ENCODE peak calls at places on chromosomes 11 and 22, in seven cellular contexts. W is small intestine, S is lower lobe of right lung, P is iPS DF 6.9, Z is A673, U is Peyer's patch, X is PC-3. H is an unnamed sample. For H3K4me1 and H3K36me3, the result is how much of the 10 kb centered on the place peaks cover.

GRCh38 chr22:37633693-37634504 is 5.6 kb upstream of the SH3BP1 start:
- DNase-seq in U (peak), P (no peak), Z (peak), X (no peak), W (peak), S (peak), H (peak)

GRCh38 chr22:21778705-21779363 is 43.2 kb upstream of the YPEL1 start:
- DNase-seq in P (no peak), Z (no peak), W (no peak), U (no peak), X (no peak), S (no peak), H (no peak)

GRCh38 chr11:125871391-125872137 is 15.9 kb upstream of the HYLS1 start:
- DNase-seq in Z (peak), U (no peak), W (peak), X (peak), P (no peak), S (no peak), H (no peak)

GRCh38 chr11:47233989-47234668 is 14.5 kb downstream of the ACP2 start:
- DNase-seq in X (peak), U (no peak), Z (peak), P (no peak), S (no peak), W (peak), H (no peak)

GRCh38 chr11:8686325-8686724 is 3.7 kb downstream of the RPL27A start:
- DNase-seq in W (no peak), Z (no peak), U (no peak), X (no peak), S (no peak), P (no peak), H (no peak)

GRCh38 chr11:24585192-24585591 is 88.3 kb downstream of the LUZP2 start:
- DNase-seq in W (no peak), P (no peak), X (peak), S (no peak), U (no peak), Z (no peak), H (no peak)

GRCh38 chr11:35911616-35912165 is 32.2 kb upstream of the LDLRAD3 start:
- DNase-seq in X (no peak), S (no peak), W (no peak), U (no peak), P (no peak), Z (no peak), H (no peak)

GRCh38 chr11:69297225-69297925 is 3.4 kb downstream of the MYEOV start:
- DNase-seq in Z (peak), P (no peak), U (peak), W (peak), S (peak), X (peak), H (peak)

GRCh38 chr22:46150615-46151423 is 493 bp downstream of the PPARA start:
- DNase-seq in W (peak), Z (no peak), U (peak), X (no peak), S (peak), P (no peak), H (peak)

GRCh38 chr11:106990322-106990721 is 28.0 kb downstream of the GUCY1A2 start:
- DNase-seq in U (no peak), Z (peak), X (no peak), P (no peak), S (no peak), W (no peak), H (no peak)

GRCh38 chr11:104619751-104620150 is 278.5 kb downstream of the CASP12 start:
- DNase-seq in P (no peak), U (no peak), S (no peak), Z (peak), W (no peak), X (no peak), H (no peak)

GRCh38 chr11:78465169-78465942 is 47.7 kb upstream of the GAB2 start:
- DNase-seq in W (peak), X (no peak), Z (no peak), S (no peak), U (peak), P (no peak), H (no peak)

GRCh38 chr11:45919276-45919675 is 1.6 kb upstream of the PEX16 start:
- DNase-seq in U (no peak), X (no peak), Z (no peak), S (peak), P (no peak), W (no peak), H (peak)

GRCh38 chr11:45918331-45918941 is 759 bp upstream of the PEX16 start:
- DNase-seq in P (no peak), W (peak), X (peak), U (peak), S (peak), Z (peak), H (peak)

GRCh38 chr11:45915446-45915845 is 2.2 kb downstream of the PEX16 start:
- DNase-seq in W (no peak), Z (no peak), P (no peak), X (no peak), U (no peak), S (no peak), H (no peak)

GRCh38 chr11:45917623-45918330 is at the start of gene PEX16:
- DNase-seq in W (peak), X (peak), P (peak), U (peak), Z (peak), S (peak), H (peak)

GRCh38 chr11:45917286-45917622 is 423 bp downstream of the PEX16 start:
- DNase-seq in X (no peak), P (no peak), W (no peak), Z (no peak), S (no peak), U (no peak), H (no peak)
- H3K27ac ChIP-seq in X (peak), P (no peak), W (peak), Z (peak), S (peak), U (peak), H (peak)

DNA sequence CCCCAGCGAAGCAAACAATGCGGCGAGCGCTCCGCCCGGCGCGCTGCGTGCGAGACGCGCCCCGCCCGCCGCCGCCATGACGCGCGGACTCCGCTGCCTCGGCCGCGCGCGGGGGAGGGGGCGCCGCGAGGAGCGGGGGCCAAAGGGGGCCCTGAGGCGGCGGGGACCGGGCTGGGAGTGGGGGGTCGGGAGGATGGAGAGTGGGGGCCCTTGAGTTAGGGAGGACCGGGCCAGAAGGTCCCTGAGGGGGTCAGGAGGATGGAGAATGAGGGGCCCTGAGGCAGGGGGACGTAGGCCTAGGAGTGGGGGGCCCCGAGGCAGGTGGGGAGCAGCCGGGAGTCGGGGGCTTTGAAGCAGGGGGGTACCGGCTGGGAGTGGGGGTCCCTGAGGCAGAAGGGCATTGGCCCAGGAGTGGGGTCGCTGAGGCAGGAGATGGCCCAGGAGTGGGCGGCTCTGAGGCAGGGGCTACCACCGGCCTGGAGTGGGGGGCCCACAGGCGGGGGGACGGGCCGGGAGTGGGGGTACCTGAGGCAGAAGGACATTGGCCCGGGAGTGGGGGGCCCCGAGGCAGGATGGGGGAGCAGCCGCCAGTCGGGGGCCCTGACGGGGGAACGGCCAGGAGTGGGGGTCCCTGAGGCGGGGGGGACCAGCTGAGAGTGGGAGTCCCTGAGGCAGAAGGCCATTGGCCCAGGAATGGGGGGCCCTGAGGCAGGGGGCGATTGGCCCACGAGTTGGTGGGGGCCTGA is at the start of gene BRD1:
- DNase-seq in W (peak), U (peak), X (peak), P (no peak), Z (peak), S (peak), H (peak)
- H3K4me1 ChIP-seq in W (under half), U (under half), X (under half), P (under half), Z (under half), S (under half), H (under half)

GRCh38 chr11:28675183-28675582 is 567.0 kb downstream of the METTL15 start:
- DNase-seq in W (no peak), X (no peak), Z (no peak), U (no peak), P (no peak), S (no peak), H (no peak)
- H3K36me3 ChIP-seq in W (under half), X (under half), Z (under half), U (under half), P (under half), S (under half), H (under half)

GRCh38 chr11:34859496-34859895 is 56.7 kb downstream of the APIP start:
- DNase-seq in W (no peak), P (no peak), U (no peak), S (no peak), Z (no peak), X (no peak), H (no peak)
- H3K27ac ChIP-seq in W (no peak), P (no peak), U (no peak), S (no peak), Z (no peak), X (peak), H (no peak)

DNA sequence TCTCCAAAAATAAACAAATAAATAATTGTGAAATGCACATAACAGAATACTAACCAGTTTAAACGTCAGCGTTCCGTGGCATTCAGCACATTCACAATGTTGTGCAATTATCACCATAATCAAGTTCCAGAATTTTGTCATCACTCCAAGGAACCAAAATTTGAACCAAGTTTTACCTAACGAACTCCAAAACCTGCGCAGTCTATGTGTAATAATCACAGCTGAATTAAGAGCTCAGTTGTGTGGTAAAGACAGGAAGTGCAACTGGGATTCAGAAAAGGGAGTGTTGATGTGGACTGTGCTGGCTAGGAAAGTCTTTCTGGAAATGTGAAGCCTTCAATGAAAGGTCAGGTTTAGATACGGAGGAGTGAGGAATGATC is 5.4 kb upstream of the MCAM start:
- DNase-seq in W (no peak), Z (no peak), P (no peak), X (peak), U (no peak), S (no peak), H (no peak)
- H3K4me1 ChIP-seq in W (under half), Z (under half), P (under half), X (under half), U (under half), S (half or more), H (under half)

GRCh38 chr11:124517314-124517713 is 26.1 kb downstream of the OR8B12 start:
- DNase-seq in X (no peak), P (no peak), S (no peak), Z (no peak), W (no peak), U (no peak), H (no peak)

GRCh38 chr11:124510279-124510678 is 33.2 kb downstream of the OR8B12 start:
- DNase-seq in U (no peak), W (no peak), S (no peak), Z (no peak), X (no peak), P (no peak), H (no peak)

GRCh38 chr11:124511739-124512138 is 31.7 kb downstream of the OR8B12 start:
- DNase-seq in P (no peak), X (no peak), S (no peak), W (no peak), U (no peak), Z (no peak), H (no peak)
- H3K36me3 ChIP-seq in P (under half), X (under half), S (under half), W (under half), U (under half), Z (under half), H (under half)